ENCODE peak calls at places on chromosomes 4 and X, in seven cellular contexts. One of them, this sample, is unnamed.

GRCh38 chrX:131895807-131896206 is 127.3 kb upstream of the STK26 start:
- DNase-seq in NCI-H524: no peak
- DNase-seq in thoracic aorta: no peak
- DNase-seq in amniotic epithelial cell: peak
- DNase-seq in ACHN: no peak
- DNase-seq in ELR: no peak
- DNase-seq in stimulated activated CD8-positive, alpha-beta memory T cell treated with anti-CD3 and anti-CD28 coated beads, Interleukin-12 subunit alpha, Interleukin-12 subunit beta, amount 100 ng/mL, for 4 hours: no peak
- DNase-seq in this sample: no peak

GRCh38 chr4:2812600-2812932 is 19.7 kb downstream of the SH3BP2 start:
- DNase-seq in NCI-H524: no peak
- DNase-seq in thoracic aorta: no peak
- DNase-seq in amniotic epithelial cell: no peak
- DNase-seq in ACHN: no peak
- DNase-seq in ELR: peak
- DNase-seq in stimulated activated CD8-positive, alpha-beta memory T cell treated with anti-CD3 and anti-CD28 coated beads, Interleukin-12 subunit alpha, Interleukin-12 subunit beta, amount 100 ng/mL, for 4 hours: no peak
- DNase-seq in this sample: no peak

GRCh38 chr4:150108693-150109092 is 30.4 kb downstream of the DCLK2 start:
- DNase-seq in NCI-H524: no peak
- DNase-seq in thoracic aorta: no peak
- DNase-seq in amniotic epithelial cell: no peak
- DNase-seq in ACHN: no peak
- DNase-seq in ELR: no peak
- DNase-seq in stimulated activated CD8-positive, alpha-beta memory T cell treated with anti-CD3 and anti-CD28 coated beads, Interleukin-12 subunit alpha, Interleukin-12 subunit beta, amount 100 ng/mL, for 4 hours: no peak
- DNase-seq in this sample: no peak

GRCh38 chrX:70479197-70479969 is 34.7 kb downstream of the DLG3 start:
- DNase-seq in NCI-H524: peak
- DNase-seq in thoracic aorta: no peak
- DNase-seq in amniotic epithelial cell: peak
- DNase-seq in ACHN: peak
- DNase-seq in ELR: peak
- DNase-seq in stimulated activated CD8-positive, alpha-beta memory T cell treated with anti-CD3 and anti-CD28 coated beads, Interleukin-12 subunit alpha, Interleukin-12 subunit beta, amount 100 ng/mL, for 4 hours: no peak
- DNase-seq in this sample: peak

GRCh38 chrX:31279359-31279758 is 207.5 kb upstream of the FTHL17 start:
- DNase-seq in NCI-H524: no peak
- DNase-seq in thoracic aorta: no peak
- DNase-seq in amniotic epithelial cell: no peak
- DNase-seq in ACHN: peak
- DNase-seq in ELR: peak
- DNase-seq in stimulated activated CD8-positive, alpha-beta memory T cell treated with anti-CD3 and anti-CD28 coated beads, Interleukin-12 subunit alpha, Interleukin-12 subunit beta, amount 100 ng/mL, for 4 hours: no peak
- DNase-seq in this sample: peak

GRCh38 chrX:41275661-41276609 is 58.0 kb upstream of the DDX3X start:
- DNase-seq in NCI-H524: peak
- DNase-seq in thoracic aorta: no peak
- DNase-seq in amniotic epithelial cell: peak
- DNase-seq in ACHN: peak
- DNase-seq in ELR: peak
- DNase-seq in stimulated activated CD8-positive, alpha-beta memory T cell treated with anti-CD3 and anti-CD28 coated beads, Interleukin-12 subunit alpha, Interleukin-12 subunit beta, amount 100 ng/mL, for 4 hours: peak
- DNase-seq in this sample: peak

GRCh38 chr4:110119880-110120279 is 78.5 kb downstream of the ELOVL6 start:
- DNase-seq in NCI-H524: no peak
- DNase-seq in thoracic aorta: no peak
- DNase-seq in amniotic epithelial cell: peak
- DNase-seq in ACHN: peak
- DNase-seq in ELR: peak
- DNase-seq in stimulated activated CD8-positive, alpha-beta memory T cell treated with anti-CD3 and anti-CD28 coated beads, Interleukin-12 subunit alpha, Interleukin-12 subunit beta, amount 100 ng/mL, for 4 hours: no peak
- DNase-seq in this sample: peak

GRCh38 chr4:152014280-152014679 is 253.5 kb upstream of the GATB start:
- DNase-seq in NCI-H524: no peak
- DNase-seq in thoracic aorta: no peak
- DNase-seq in amniotic epithelial cell: no peak
- DNase-seq in ACHN: no peak
- DNase-seq in ELR: no peak
- DNase-seq in stimulated activated CD8-positive, alpha-beta memory T cell treated with anti-CD3 and anti-CD28 coated beads, Interleukin-12 subunit alpha, Interleukin-12 subunit beta, amount 100 ng/mL, for 4 hours: peak
- DNase-seq in this sample: no peak

GRCh38 chr4:83386931-83387897 is 52.6 kb upstream of the HPSE start:
- DNase-seq in NCI-H524: no peak
- DNase-seq in thoracic aorta: no peak
- DNase-seq in amniotic epithelial cell: no peak
- DNase-seq in ACHN: peak
- DNase-seq in ELR: peak
- DNase-seq in stimulated activated CD8-positive, alpha-beta memory T cell treated with anti-CD3 and anti-CD28 coated beads, Interleukin-12 subunit alpha, Interleukin-12 subunit beta, amount 100 ng/mL, for 4 hours: no peak
- DNase-seq in this sample: no peak

GRCh38 chr4:17490575-17491059 is 21.3 kb downstream of the QDPR start:
- DNase-seq in NCI-H524: no peak
- DNase-seq in thoracic aorta: no peak
- DNase-seq in amniotic epithelial cell: no peak
- DNase-seq in ACHN: no peak
- DNase-seq in ELR: no peak
- DNase-seq in stimulated activated CD8-positive, alpha-beta memory T cell treated with anti-CD3 and anti-CD28 coated beads, Interleukin-12 subunit alpha, Interleukin-12 subunit beta, amount 100 ng/mL, for 4 hours: no peak
- DNase-seq in this sample: no peak

GRCh38 chrX:129318375-129318774 is 204.9 kb downstream of the SMARCA1 start:
- DNase-seq in NCI-H524: no peak
- DNase-seq in thoracic aorta: no peak
- DNase-seq in amniotic epithelial cell: peak
- DNase-seq in ACHN: peak
- DNase-seq in ELR: peak
- DNase-seq in stimulated activated CD8-positive, alpha-beta memory T cell treated with anti-CD3 and anti-CD28 coated beads, Interleukin-12 subunit alpha, Interleukin-12 subunit beta, amount 100 ng/mL, for 4 hours: no peak
- DNase-seq in this sample: peak

GRCh38 chr4:144179152-144179739 is 38.7 kb upstream of the GYPA start:
- DNase-seq in NCI-H524: no peak
- DNase-seq in thoracic aorta: no peak
- DNase-seq in amniotic epithelial cell: peak
- DNase-seq in ACHN: no peak
- DNase-seq in ELR: no peak
- DNase-seq in stimulated activated CD8-positive, alpha-beta memory T cell treated with anti-CD3 and anti-CD28 coated beads, Interleukin-12 subunit alpha, Interleukin-12 subunit beta, amount 100 ng/mL, for 4 hours: no peak
- DNase-seq in this sample: peak

GRCh38 chr4:4780634-4781287 is 78.7 kb upstream of the MSX1 start:
- DNase-seq in NCI-H524: no peak
- DNase-seq in thoracic aorta: no peak
- DNase-seq in amniotic epithelial cell: peak
- DNase-seq in ACHN: no peak
- DNase-seq in ELR: peak
- DNase-seq in stimulated activated CD8-positive, alpha-beta memory T cell treated with anti-CD3 and anti-CD28 coated beads, Interleukin-12 subunit alpha, Interleukin-12 subunit beta, amount 100 ng/mL, for 4 hours: no peak
- DNase-seq in this sample: peak

GRCh38 chrX:97224148-97224547 is 340.4 kb downstream of the RPA4 start:
- DNase-seq in NCI-H524: peak
- DNase-seq in thoracic aorta: no peak
- DNase-seq in amniotic epithelial cell: no peak
- DNase-seq in ACHN: no peak
- DNase-seq in ELR: no peak
- DNase-seq in stimulated activated CD8-positive, alpha-beta memory T cell treated with anti-CD3 and anti-CD28 coated beads, Interleukin-12 subunit alpha, Interleukin-12 subunit beta, amount 100 ng/mL, for 4 hours: no peak
- DNase-seq in this sample: no peak

GRCh38 chr4:89283226-89283974 is 24.2 kb downstream of the GPRIN3 start:
- DNase-seq in NCI-H524: no peak
- DNase-seq in thoracic aorta: no peak
- DNase-seq in amniotic epithelial cell: peak
- DNase-seq in ACHN: no peak
- DNase-seq in ELR: peak
- DNase-seq in stimulated activated CD8-positive, alpha-beta memory T cell treated with anti-CD3 and anti-CD28 coated beads, Interleukin-12 subunit alpha, Interleukin-12 subunit beta, amount 100 ng/mL, for 4 hours: no peak
- DNase-seq in this sample: no peak

GRCh38 chrX:153861733-153862300 is 24.2 kb downstream of the L1CAM start:
- DNase-seq in NCI-H524: peak
- DNase-seq in thoracic aorta: no peak
- DNase-seq in amniotic epithelial cell: no peak
- DNase-seq in ACHN: no peak
- DNase-seq in ELR: no peak
- DNase-seq in stimulated activated CD8-positive, alpha-beta memory T cell treated with anti-CD3 and anti-CD28 coated beads, Interleukin-12 subunit alpha, Interleukin-12 subunit beta, amount 100 ng/mL, for 4 hours: no peak
- DNase-seq in this sample: no peak